ENCODE peak calls at places on chromosome 6, in seven cellular contexts. V is upper lobe of left lung, U is AG08395, J is mesenchymal stem cell, Z is HFFc6, W is ovary, G is AG20443. D is an unnamed sample.

GRCh38 chr6:84728602-84729001 is 35.8 kb downstream of the TBX18 start:
- DNase-seq in V (no peak), U (peak), J (peak), Z (peak), W (no peak), G (peak), D (peak)

GRCh38 chr6:142828030-142828429 is 116.9 kb downstream of the HIVEP2 start:
- DNase-seq in V (no peak), U (no peak), J (peak), Z (no peak), W (no peak), G (no peak), D (no peak)

GRCh38 chr6:106866875-106867658 is 107.5 kb downstream of the CD24 start:
- DNase-seq in V (peak), U (no peak), J (no peak), Z (no peak), W (no peak), G (no peak), D (no peak)

GRCh38 chr6:30007132-30007764 is 53.8 kb upstream of the POLR1H start:
- DNase-seq in V (peak), U (no peak), J (no peak), Z (no peak), W (peak), G (peak), D (no peak)

GRCh38 chr6:132512342-132512637 is 626 bp downstream of the STX7 start:
- DNase-seq in V (no peak), U (no peak), J (no peak), Z (no peak), W (no peak), G (no peak), D (no peak)

GRCh38 chr6:150813319-150813992 is 52.0 kb upstream of the MTHFD1L start:
- DNase-seq in V (no peak), U (peak), J (peak), Z (no peak), W (no peak), G (peak), D (no peak)

GRCh38 chr6:51887859-51888258 is 199.6 kb downstream of the PKHD1 start:
- DNase-seq in V (no peak), U (no peak), J (no peak), Z (no peak), W (no peak), G (no peak), D (no peak)

GRCh38 chr6:79263366-79263765 is 28.9 kb upstream of the HMGN3 start:
- DNase-seq in V (no peak), U (no peak), J (peak), Z (no peak), W (no peak), G (no peak), D (no peak)

GRCh38 chr6:24831771-24832718 is 33.3 kb upstream of the ARMH2 start:
- DNase-seq in V (no peak), U (peak), J (peak), Z (peak), W (no peak), G (peak), D (no peak)

GRCh38 chr6:113147544-113147943 is 709.6 kb upstream of the MARCKS start:
- DNase-seq in V (no peak), U (no peak), J (no peak), Z (peak), W (no peak), G (no peak), D (no peak)

GRCh38 chr6:2970753-2971419 is 481 bp downstream of the SERPINB6 start:
- DNase-seq in V (peak), U (peak), J (peak), Z (peak), W (peak), G (peak), D (no peak)

GRCh38 chr6:3355358-3356055 is 96.8 kb downstream of the PSMG4 start:
- DNase-seq in V (no peak), U (peak), J (no peak), Z (no peak), W (peak), G (peak), D (no peak)

GRCh38 chr6:99307295-99307907 is 42.1 kb downstream of the FAXC start:
- DNase-seq in V (no peak), U (no peak), J (no peak), Z (no peak), W (no peak), G (no peak), D (no peak)

GRCh38 chr6:111503194-111503593 is 20.2 kb upstream of the REV3L start:
- DNase-seq in V (no peak), U (no peak), J (peak), Z (peak), W (no peak), G (no peak), D (no peak)

GRCh38 chr6:31655349-31656237 is at the start of gene APOM:
- DNase-seq in V (no peak), U (no peak), J (no peak), Z (no peak), W (no peak), G (no peak), D (peak)

D was measured in HepG2.